ENCODE peak calls at places on chromosomes 2 and 18, in four cellular contexts. J is fibroblast of lung, M is cardiac muscle cell, P is breast epithelium. O is an unnamed sample.

GRCh38 chr2:16140771-16141640 is 200.7 kb downstream of the MYCN start:
- DNase-seq in J (no peak), M (no peak), P (no peak), O (peak; percentile 58)

GRCh38 chr18:58780045-58780444 is 84.6 kb upstream of the ZNF532 start:
- DNase-seq in J (no peak), M (no peak), P (no peak), O (no peak)

GRCh38 chr2:31365834-31366505 is 48.6 kb downstream of the XDH start:
- DNase-seq in J (no peak), M (no peak), P (no peak), O (no peak)

GRCh38 chr2:241577413-241578122 is 19.0 kb downstream of the BOK start:
- DNase-seq in J (peak; percentile 57), M (no peak), P (no peak), O (no peak)

GRCh38 chr18:57035590-57035989 is 111.3 kb upstream of the BOD1L2 start:
- DNase-seq in J (no peak), M (no peak), P (no peak), O (no peak)

GRCh38 chr2:205848601-205849000 is 166.3 kb downstream of the NRP2 start:
- DNase-seq in J (peak; percentile 59), M (no peak), P (no peak), O (no peak)

GRCh38 chr2:187594801-187595200 is 40.6 kb upstream of the TFPI start:
- DNase-seq in J (no peak), M (no peak), P (no peak), O (no peak)

GRCh38 chr2:77816618-77817017 is 294.4 kb upstream of the LRRTM4 start:
- DNase-seq in J (no peak), M (no peak), P (no peak), O (no peak)

GRCh38 chr2:43737097-43737854 is 36.6 kb upstream of the DYNC2LI1 start:
- DNase-seq in J (peak; percentile 98), M (no peak), P (no peak), O (peak; percentile 14)

GRCh38 chr2:212360068-212360460 is 178.5 kb downstream of the ERBB4 start:
- DNase-seq in J (no peak), M (peak; percentile 32), P (no peak), O (no peak)

GRCh38 chr2:162890690-162891311 is 52.2 kb upstream of the KCNH7 start:
- DNase-seq in J (peak; percentile 67), M (peak; percentile 74), P (no peak), O (peak; percentile 72)

GRCh38 chr18:23453657-23454011 is 547 bp downstream of the RIOK3 start:
- DNase-seq in J (peak; percentile 74), M (no peak), P (no peak), O (peak; percentile 96)

GRCh38 chr2:189506514-189506976 is 65.3 kb downstream of the WDR75 start:
- DNase-seq in J (peak; percentile 58), M (peak; percentile 35), P (no peak), O (peak; percentile 67)

GRCh38 chr2:10285578-10286198 is 17.0 kb upstream of the HPCAL1 start:
- DNase-seq in J (peak; percentile 49), M (no peak), P (peak; percentile 75), O (no peak)

GRCh38 chr2:4914551-4914950 is 777.6 kb upstream of the SOX11 start:
- DNase-seq in J (peak; percentile 1), M (no peak), P (no peak), O (peak; percentile 50)

GRCh38 chr2:126886201-126886905 is 12.3 kb upstream of the TEX51 start:
- DNase-seq in J (peak; percentile 10), M (peak; percentile 76), P (peak; percentile 54), O (no peak)

GRCh38 chr2:124485659-124486058 is 460.6 kb downstream of the CNTNAP5 start:
- DNase-seq in J (no peak), M (no peak), P (no peak), O (no peak)
- TF ChIP-seq CTCF in J (no peak), M (peak; percentile 3), P (no peak), O (no peak)

DNA sequence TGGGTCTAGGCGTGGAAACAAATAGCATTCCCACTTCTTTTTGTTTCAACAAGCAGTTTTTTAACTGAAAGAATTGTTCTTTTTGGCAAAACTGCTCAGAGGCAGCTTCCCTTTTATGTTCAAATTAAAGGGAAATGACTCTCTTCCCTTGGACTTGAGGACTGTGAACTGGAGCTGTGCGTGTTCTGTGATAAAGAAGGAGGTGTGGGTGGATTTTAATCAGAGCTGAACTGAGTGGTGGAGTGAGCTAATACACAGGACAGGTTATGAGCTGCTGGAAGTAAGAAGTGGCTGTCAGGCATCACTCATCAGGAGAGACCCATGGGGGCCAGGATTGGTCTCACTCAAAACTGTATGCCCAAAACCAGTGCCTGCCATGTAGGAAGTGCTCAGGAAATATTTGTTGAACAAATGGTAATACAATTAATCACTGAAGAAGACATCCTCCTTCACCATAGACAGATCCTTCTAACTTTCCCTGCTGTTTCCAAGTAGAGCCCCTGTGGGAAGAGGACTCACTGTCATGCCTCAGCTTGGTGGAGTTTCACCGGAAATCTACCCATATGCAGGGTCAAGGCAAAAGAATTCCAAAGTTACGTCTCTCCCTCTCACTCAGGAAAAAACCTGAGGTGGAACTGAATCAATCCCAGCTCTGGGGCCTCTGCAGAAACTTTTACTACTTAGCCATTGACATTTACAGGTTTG is 55.9 kb downstream of the FEZ2 start:
- DNase-seq in J (peak; percentile 32), M (peak; percentile 37), P (no peak), O (no peak)
- H3K36me3 ChIP-seq in J (peaks cover 33% of the 10 kb centered on the region), M (no peaks in the 10 kb centered on the region), P (peaks cover 3% of the 10 kb centered on the region), O (peaks cover 12% of the 10 kb centered on the region)

GRCh38 chr2:229401126-229401865 is 130.2 kb upstream of the PID1 start:
- DNase-seq in J (no peak), M (no peak), P (no peak), O (no peak)
- TF ChIP-seq CTCF in J (no peak), M (no peak), P (no peak), O (no peak)

DNA sequence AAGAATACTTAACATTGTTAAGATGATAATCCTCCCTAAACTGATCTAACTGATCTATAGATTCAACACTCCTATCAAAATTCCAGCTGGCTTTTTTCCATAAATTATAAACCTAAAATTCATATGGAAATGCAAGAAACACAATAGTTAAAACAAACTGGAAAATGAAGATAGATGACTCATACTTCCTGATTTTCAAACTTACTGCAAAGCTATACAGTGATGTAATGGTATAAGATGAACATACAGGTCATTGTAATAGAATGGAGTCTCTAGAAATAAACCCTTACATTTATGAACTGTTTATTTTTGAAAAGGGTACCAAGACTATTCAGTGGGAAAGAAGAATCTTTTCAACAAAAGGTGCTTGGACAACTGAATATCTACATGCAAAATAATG is 32.3 kb downstream of the UBXN4 start:
- DNase-seq in J (peak; percentile 45), M (no peak), P (no peak), O (peak; percentile 71)
- H3K36me3 ChIP-seq in J (peaks cover 10% of the 10 kb centered on the region), M (peaks cover 80% of the 10 kb centered on the region), P (peaks cover 11% of the 10 kb centered on the region), O (peaks cover 15% of the 10 kb centered on the region)

GRCh38 chr2:28390241-28390856 is 2.3 kb upstream of the FOSL2 start:
- DNase-seq in J (peak; percentile 92), M (peak; percentile 67), P (peak; percentile 95), O (peak; percentile 81)
- TF ChIP-seq CTCF in J (peak; percentile 28), M (no peak), P (peak; percentile 25), O (peak; percentile 24)

DNA sequence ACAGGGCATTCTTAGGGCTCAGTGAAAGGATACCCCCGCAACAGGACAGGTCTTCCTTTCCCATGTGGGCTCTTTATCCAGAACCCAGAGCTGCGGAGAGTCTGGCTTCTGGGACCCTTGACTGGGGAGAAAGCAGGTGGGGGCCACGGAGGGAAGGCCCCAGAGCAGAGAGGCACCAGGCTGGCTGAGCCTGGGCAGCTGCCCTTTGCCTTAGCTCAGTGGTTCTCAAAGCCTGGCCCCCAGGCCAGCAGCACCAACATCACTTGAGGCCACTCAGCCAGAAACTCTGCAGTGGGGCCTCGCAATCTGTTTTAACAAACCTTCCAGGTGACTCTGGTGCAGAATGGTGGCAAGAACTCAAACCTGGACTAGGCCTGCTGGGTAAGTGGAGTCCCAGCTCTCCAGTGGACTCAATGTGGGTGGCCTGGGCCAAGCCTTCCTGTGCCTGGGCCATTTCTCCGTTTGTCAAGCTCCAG is 1.6 kb upstream of the TMEM37 start:
- DNase-seq in J (no peak), M (no peak), P (no peak), O (no peak)
- H3K36me3 ChIP-seq in J (no peaks in the 10 kb centered on the region), M (no peaks in the 10 kb centered on the region), P (no peaks in the 10 kb centered on the region), O (no peaks in the 10 kb centered on the region)

GRCh38 chr2:46780801-46781445 is 134.7 kb downstream of the MCFD2 start:
- DNase-seq in J (peak; percentile 57), M (peak; percentile 82), P (no peak), O (no peak)
- TF ChIP-seq CTCF in J (peak; percentile 30), M (peak; percentile 36), P (no peak), O (no peak)

DNA sequence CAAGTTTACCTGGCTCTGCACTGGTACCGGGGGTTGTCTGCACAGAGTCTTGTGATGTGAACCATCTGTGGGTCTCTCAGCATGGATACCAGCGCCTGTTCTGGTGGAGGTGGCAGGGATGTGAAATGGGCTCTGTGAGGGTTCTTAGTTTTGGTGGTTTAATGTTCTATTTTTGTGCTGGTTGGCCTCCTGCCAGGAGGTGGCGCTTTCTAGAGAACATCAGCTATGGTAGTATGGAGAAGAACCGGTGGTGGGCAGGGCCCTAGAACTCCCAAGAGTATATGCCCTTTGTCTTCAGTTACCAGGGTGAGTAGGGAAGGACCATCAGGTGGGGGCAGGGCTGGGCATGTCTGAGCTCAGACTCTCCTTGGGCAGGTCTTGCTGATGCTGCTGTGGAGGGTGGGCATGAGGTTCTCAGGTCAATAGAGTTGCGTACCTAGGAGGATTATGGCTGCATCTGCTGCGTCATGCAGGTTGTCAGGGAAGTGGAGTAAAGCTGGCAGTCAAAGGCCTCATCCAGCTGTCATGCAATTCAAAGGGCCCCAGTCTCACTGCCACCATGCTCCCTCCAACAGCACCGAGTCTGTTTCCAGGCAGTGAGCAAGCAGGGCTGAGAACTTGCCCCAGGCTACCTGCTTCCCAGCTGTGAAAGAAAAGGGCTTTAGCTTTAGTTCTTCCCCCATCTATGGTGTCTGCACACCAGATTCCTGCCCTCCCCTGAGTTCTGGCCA is 278.0 kb downstream of the METTL4 start:
- DNase-seq in J (no peak), M (no peak), P (no peak), O (no peak)
- H3K36me3 ChIP-seq in J (no peaks in the 10 kb centered on the region), M (no peaks in the 10 kb centered on the region), P (no peaks in the 10 kb centered on the region), O (no peaks in the 10 kb centered on the region)